ENCODE peak calls at places on chromosome 14, in eight cellular contexts. C is small intestine, G is heart left ventricle, I is gastrocnemius medialis, E is GM23338, X is GM23248, W is sigmoid colon, H is fibroblast of lung. R is an unnamed sample.

GRCh38 chr14:79254069-79254775 is 957.1 kb downstream of the DIO2 start:
- DNase-seq in E (no peak), G (no peak), C (no peak), X (peak), W (no peak), H (peak), I (no peak), R (no peak)

GRCh38 chr14:36508418-36509051 is 11.5 kb downstream of the NKX2-1 start:
- DNase-seq in C (no peak), W (no peak), E (peak), G (no peak), X (no peak), H (no peak), I (no peak), R (no peak)

GRCh38 chr14:70665448-70666363 is 24.0 kb downstream of the TTC9 start:
- DNase-seq in H (no peak), I (peak), X (peak), C (peak), W (no peak), E (no peak), G (no peak), R (peak)

GRCh38 chr14:21525995-21526671 is at the start of gene SALL2:
- DNase-seq in X (peak), C (peak), E (peak), I (peak), G (peak), H (peak), W (peak), R (peak)

GRCh38 chr14:67269338-67270060 is 28.3 kb downstream of the PALS1 start:
- DNase-seq in G (no peak), C (no peak), X (peak), H (peak), E (peak), I (no peak), W (no peak), R (no peak)

GRCh38 chr14:86050072-86050683 is 520.2 kb downstream of the FLRT2 start:
- DNase-seq in E (no peak), X (no peak), H (no peak), W (no peak), G (no peak), C (no peak), I (no peak), R (no peak)

GRCh38 chr14:88962356-88962755 is 137.9 kb downstream of the TTC8 start:
- DNase-seq in E (no peak), H (no peak), W (no peak), I (no peak), C (no peak), G (no peak), X (peak), R (no peak)

GRCh38 chr14:99736600-99737371 is 52.7 kb downstream of the CYP46A1 start:
- DNase-seq in G (peak), X (peak), H (no peak), I (no peak), E (no peak), C (peak), W (peak), R (peak)

GRCh38 chr14:51636109-51636508 is 15.6 kb upstream of the FRMD6 start:
- DNase-seq in H (no peak), W (no peak), X (no peak), I (no peak), G (no peak), C (no peak), E (no peak), R (no peak)

GRCh38 chr14:64113279-64113678 is 180.9 kb downstream of the ESR2 start:
- DNase-seq in W (no peak), G (no peak), I (peak), C (peak), X (no peak), E (no peak), H (no peak), R (peak)

GRCh38 chr14:54369343-54369742 is 27.5 kb upstream of the CDKN3 start:
- DNase-seq in E (no peak), G (no peak), X (no peak), H (no peak), W (no peak), I (no peak), C (no peak), R (no peak)

GRCh38 chr14:64801800-64802199 is 77.9 kb downstream of the SPTB start:
- DNase-seq in X (peak), G (no peak), E (peak), W (no peak), H (no peak), I (no peak), C (no peak), R (no peak)

GRCh38 chr14:58647777-58648176 is 10.0 kb downstream of the DACT1 start:
- DNase-seq in W (no peak), I (no peak), C (no peak), H (no peak), X (no peak), E (no peak), G (no peak), R (no peak)

GRCh38 chr14:63616015-63616414 is 25.7 kb downstream of the WDR89 start:
- DNase-seq in W (no peak), I (no peak), X (no peak), G (no peak), H (no peak), E (no peak), C (no peak), R (no peak)

GRCh38 chr14:30129795-30130194 is 202.1 kb upstream of the PRKD1 start:
- DNase-seq in X (peak), I (no peak), W (no peak), C (no peak), G (no peak), H (peak), E (peak), R (no peak)

GRCh38 chr14:95529242-95529641 is 5.6 kb upstream of the GLRX5 start:
- DNase-seq in I (peak), E (no peak), X (no peak), W (no peak), H (no peak), G (no peak), C (no peak), R (peak)

GRCh38 chr14:50822501-50823042 is 8.4 kb downstream of the NIN start:
- DNase-seq in X (peak), H (no peak), E (no peak), W (no peak), I (peak), G (no peak), C (no peak), R (no peak)

GRCh38 chr14:36805116-36805515 is 143.5 kb downstream of the PAX9 start:
- DNase-seq in C (no peak), G (no peak), X (peak), W (no peak), E (peak), H (no peak), I (no peak), R (no peak)

GRCh38 chr14:32050839-32051238 is 26.3 kb upstream of the ARHGAP5 start:
- DNase-seq in I (no peak), C (no peak), H (no peak), X (no peak), E (no peak), W (no peak), G (no peak), R (no peak)

GRCh38 chr14:66043921-66044320 is 442.2 kb upstream of the CCDC196 start:
- DNase-seq in I (no peak), X (peak), E (no peak), W (no peak), C (no peak), G (no peak), H (peak), R (no peak)

GRCh38 chr14:39140170-39140569 is 26.0 kb downstream of the GEMIN2 start:
- DNase-seq in G (no peak), C (no peak), W (no peak), I (no peak), X (no peak), E (peak), H (no peak), R (no peak)

GRCh38 chr14:23320584-23321571 is at the start of gene PABPN1:
- DNase-seq in X (peak), W (peak), I (peak), G (peak), C (peak), H (peak), E (peak), R (peak)

GRCh38 chr14:23322568-23323517 is 1.6 kb downstream of the PABPN1 start:
- DNase-seq in I (no peak), X (no peak), G (no peak), H (no peak), E (no peak), C (no peak), W (no peak), R (no peak)

GRCh38 chr14:23323838-23324454 is 2.7 kb downstream of the PABPN1 start:
- DNase-seq in H (no peak), G (no peak), X (no peak), C (no peak), W (no peak), I (no peak), E (no peak), R (no peak)

GRCh38 chr14:23319746-23320583 is 1.3 kb upstream of the PABPN1 start:
- DNase-seq in C (no peak), H (no peak), I (no peak), W (peak), E (no peak), X (no peak), G (no peak), R (no peak)

DNA sequence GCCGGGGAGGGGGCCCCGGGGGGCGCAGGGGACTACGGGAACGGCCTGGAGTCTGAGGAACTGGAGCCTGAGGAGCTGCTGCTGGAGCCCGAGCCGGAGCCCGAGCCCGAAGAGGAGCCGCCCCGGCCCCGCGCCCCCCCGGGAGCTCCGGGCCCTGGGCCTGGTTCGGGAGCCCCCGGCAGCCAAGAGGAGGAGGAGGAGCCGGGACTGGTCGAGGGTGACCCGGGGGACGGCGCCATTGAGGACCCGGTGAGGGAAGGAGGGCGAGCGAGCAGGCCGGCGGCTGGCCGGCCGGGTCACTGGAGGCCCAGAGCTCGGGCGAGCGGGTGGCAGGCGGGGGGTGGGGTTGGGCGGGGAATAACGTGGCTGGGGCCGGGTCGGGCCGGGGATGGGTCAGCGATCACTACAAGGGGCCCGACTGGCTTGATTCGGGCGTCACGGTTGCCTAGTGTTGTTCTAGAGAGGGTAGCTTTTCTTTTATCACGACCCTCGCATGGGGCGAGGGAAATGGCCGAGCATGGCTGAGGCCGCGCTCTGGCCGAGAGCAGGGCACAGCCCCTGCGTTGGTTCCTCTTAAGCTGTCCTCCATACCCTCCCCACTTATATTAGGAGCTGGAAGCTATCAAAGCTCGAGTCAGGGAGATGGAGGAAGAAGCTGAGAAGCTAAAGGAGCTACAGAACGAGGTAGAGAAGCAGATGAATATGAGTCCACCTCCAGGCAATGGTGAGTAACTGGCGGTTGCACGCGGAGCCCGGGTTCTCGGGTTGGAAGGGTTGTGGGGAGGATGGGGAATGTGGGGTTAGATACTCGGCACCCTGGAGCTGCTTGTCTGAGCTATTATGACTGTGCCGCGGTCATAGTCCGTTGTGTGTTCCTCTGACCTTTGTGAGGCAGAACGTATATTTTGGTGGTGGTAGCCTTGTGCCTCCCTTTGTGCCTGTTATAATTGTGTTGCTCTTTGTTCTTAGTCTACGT is 603 bp downstream of the PABPN1 start:
- DNase-seq in G (peak), C (peak), E (peak), I (no peak), X (peak), W (peak), H (peak), R (no peak)
- H3K4me3 ChIP-seq in G (peak), C (peak), E (peak), I (peak), X (peak), W (peak), H (peak), R (peak)

GRCh38 chr14:91896419-91896818 is 29.1 kb upstream of the TC2N start:
- DNase-seq in W (no peak), E (no peak), I (no peak), G (no peak), H (no peak), X (no peak), C (no peak), R (no peak)
- H3K27ac ChIP-seq in W (peak), E (no peak), I (no peak), G (peak), H (no peak), X (peak), C (no peak), R (no peak)

DNA sequence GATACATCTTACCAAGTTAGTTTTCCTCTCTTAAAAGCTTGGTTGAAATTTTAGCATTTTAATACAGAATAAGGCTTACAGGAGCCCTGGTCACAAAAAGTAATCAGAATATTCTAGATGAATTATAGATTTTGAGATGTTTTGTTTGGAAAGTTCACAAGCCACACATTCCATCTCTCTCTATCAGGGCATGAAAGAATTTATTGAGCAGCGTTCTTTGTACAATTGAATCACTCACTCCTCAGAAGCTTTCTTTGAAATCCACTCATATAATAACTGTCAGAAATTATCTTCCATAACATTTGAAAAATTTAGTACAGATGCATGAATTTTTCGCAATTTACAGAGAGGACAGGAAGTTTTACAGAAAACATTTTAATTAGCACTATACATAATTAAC is 938.6 kb upstream of the MDGA2 start:
- DNase-seq in E (no peak), H (peak), I (no peak), W (no peak), G (no peak), X (no peak), C (no peak), R (no peak)
- H3K4me3 ChIP-seq in E (no peak), H (no peak), I (no peak), W (no peak), G (no peak), X (no peak), C (no peak), R (no peak)

GRCh38 chr14:22854963-22855724 is 16.4 kb upstream of the LRP10 start:
- DNase-seq in C (peak), X (no peak), I (no peak), W (peak), G (no peak), H (no peak), E (peak), R (peak)

GRCh38 chr14:22850944-22851790 is 14.8 kb downstream of the MMP14 start:
- DNase-seq in E (no peak), I (peak), W (peak), C (no peak), H (peak), G (peak), X (peak), R (peak)

GRCh38 chr14:22849212-22849819 is 12.9 kb downstream of the MMP14 start:
- DNase-seq in H (peak), E (peak), I (peak), X (peak), G (peak), C (no peak), W (peak), R (peak)

GRCh38 chr14:22852940-22853767 is 16.8 kb downstream of the MMP14 start:
- DNase-seq in G (peak), C (peak), X (peak), H (peak), W (peak), E (peak), I (peak), R (peak)

GRCh38 chr14:22852599-22852939 is 16.2 kb downstream of the MMP14 start:
- DNase-seq in C (peak), G (no peak), E (no peak), H (no peak), W (no peak), X (no peak), I (no peak), R (peak)
- H3K27ac ChIP-seq in C (no peak), G (no peak), E (no peak), H (peak), W (peak), X (peak), I (no peak), R (peak)

GRCh38 chr14:104085032-104085888 is at the start of gene ASPG:
- DNase-seq in G (peak), W (peak), H (no peak), C (no peak), X (no peak), E (peak), I (no peak), R (peak)
- H3K4me3 ChIP-seq in G (peak), W (peak), H (no peak), C (peak), X (no peak), E (peak), I (no peak), R (no peak)

GRCh38 chr14:98290596-98290995 is 981.4 kb downstream of the BCL11B start:
- DNase-seq in E (no peak), X (peak), H (peak), C (no peak), G (no peak), I (no peak), W (no peak), R (no peak)
- H3K27ac ChIP-seq in E (no peak), X (no peak), H (no peak), C (no peak), G (no peak), I (no peak), W (no peak), R (no peak)

GRCh38 chr14:91149462-91149861 is 35.6 kb downstream of the DGLUCY start:
- DNase-seq in H (peak), X (peak), E (no peak), G (no peak), C (peak), W (peak), I (peak), R (peak)
- H3K4me3 ChIP-seq in H (no peak), X (no peak), E (no peak), G (no peak), C (no peak), W (no peak), I (no peak), R (no peak)

GRCh38 chr14:90831821-90832220 is 15.6 kb upstream of the TTC7B start:
- DNase-seq in W (peak), I (no peak), C (no peak), G (no peak), X (no peak), H (no peak), E (no peak), R (peak)

GRCh38 chr14:90839889-90840266 is 23.6 kb upstream of the TTC7B start:
- DNase-seq in H (no peak), E (no peak), G (no peak), C (no peak), X (no peak), W (no peak), I (no peak), R (peak)

GRCh38 chr14:90837355-90837754 is 21.1 kb upstream of the TTC7B start:
- DNase-seq in C (no peak), E (no peak), W (no peak), X (peak), I (no peak), H (peak), G (no peak), R (peak)

GRCh38 chr14:90839024-90839888 is 23.0 kb upstream of the TTC7B start:
- DNase-seq in E (no peak), X (peak), W (peak), I (peak), C (no peak), G (peak), H (peak), R (peak)

GRCh38 chr14:90836692-90837063 is 20.4 kb upstream of the TTC7B start:
- DNase-seq in X (no peak), G (no peak), E (no peak), I (no peak), W (peak), C (no peak), H (no peak), R (peak)
- H3K27ac ChIP-seq in X (no peak), G (no peak), E (no peak), I (no peak), W (no peak), C (no peak), H (no peak), R (no peak)

GRCh38 chr14:53140585-53140984 is 12.5 kb downstream of the DDHD1 start:
- DNase-seq in C (no peak), X (no peak), G (no peak), H (no peak), I (no peak), E (no peak), W (no peak), R (no peak)

GRCh38 chr14:53137559-53137958 is 15.6 kb downstream of the DDHD1 start:
- DNase-seq in E (no peak), W (no peak), G (no peak), C (no peak), X (peak), H (no peak), I (no peak), R (no peak)
- H3K4me3 ChIP-seq in E (no peak), W (no peak), G (no peak), C (no peak), X (no peak), H (no peak), I (no peak), R (no peak)